ENCODE peak calls at places on chromosomes 13 and 19, in four cellular contexts. G is stomach, H is ovary, F is tibial nerve. A is an unnamed sample.

GRCh38 chr19:49949735-49950589 is 11.0 kb downstream of the SIGLEC11 start:
- DNase-seq in G (no peak), H (no peak), F (no peak), A (no peak)

GRCh38 chr19:10964903-10965302 is 4.1 kb downstream of the SMARCA4 start:
- DNase-seq in G (no peak), H (no peak), F (no peak), A (no peak)

GRCh38 chr13:21871302-21871862 is 200.5 kb downstream of the FGF9 start:
- DNase-seq in G (no peak), H (no peak), F (no peak), A (no peak)

GRCh38 chr13:94483970-94484369 is 4.5 kb upstream of the DCT start:
- DNase-seq in G (no peak), H (no peak), F (peak; percentile 47), A (no peak)

GRCh38 chr19:27974082-27974513 is 1238.9 kb downstream of the UQCRFS1 start:
- DNase-seq in G (peak; percentile 43), H (no peak), F (no peak), A (no peak)

GRCh38 chr13:55517312-55517711 is 1623.4 kb upstream of the PRR20A start:
- DNase-seq in G (no peak), H (no peak), F (no peak), A (no peak)

GRCh38 chr13:30193279-30194234 is 113.8 kb downstream of the KATNAL1 start:
- DNase-seq in G (no peak), H (no peak), F (no peak), A (no peak)

GRCh38 chr19:46812898-46813569 is 24.6 kb upstream of the SLC1A5 start:
- DNase-seq in G (peak; percentile 39), H (peak; percentile 35), F (no peak), A (no peak)

GRCh38 chr13:106475852-106476251 is 59.6 kb downstream of the EFNB2 start:
- DNase-seq in G (no peak), H (no peak), F (no peak), A (no peak)

GRCh38 chr13:91196958-91197357 is 150.5 kb upstream of the MIR17HG start:
- DNase-seq in G (no peak), H (no peak), F (no peak), A (no peak)

GRCh38 chr13:91017669-91018053 is 329.8 kb upstream of the MIR17HG start:
- DNase-seq in G (no peak), H (no peak), F (no peak), A (no peak)

GRCh38 chr19:34642241-34642640 is 34.7 kb downstream of the SCGB2B2 start:
- DNase-seq in G (no peak), H (no peak), F (no peak), A (no peak)

GRCh38 chr19:29084266-29084665 is 128.7 kb downstream of the UQCRFS1 start:
- DNase-seq in G (no peak), H (no peak), F (no peak), A (no peak)

GRCh38 chr13:51793570-51794273 is 10.2 kb downstream of the DHRS12 start:
- DNase-seq in G (no peak), H (no peak), F (no peak), A (no peak)

GRCh38 chr13:43132911-43133310 is 109.5 kb downstream of the DNAJC15 start:
- DNase-seq in G (no peak), H (no peak), F (no peak), A (no peak)

GRCh38 chr13:41411536-41411935 is 45.8 kb upstream of the RGCC start:
- DNase-seq in G (no peak), H (no peak), F (peak; percentile 17), A (no peak)

GRCh38 chr13:28268800-28269223 is 130.5 kb downstream of the PAN3 start:
- DNase-seq in G (no peak), H (no peak), F (no peak), A (no peak)

GRCh38 chr13:53242015-53242414 is 213.4 kb downstream of the OLFM4 start:
- DNase-seq in G (no peak), H (no peak), F (no peak), A (no peak)

GRCh38 chr19:15633122-15633521 is 7.6 kb upstream of the CYP4F3 start:
- DNase-seq in G (no peak), H (no peak), F (no peak), A (no peak)

GRCh38 chr19:51002542-51003311 is 1.3 kb upstream of the KLK8 start:
- DNase-seq in G (no peak), H (no peak), F (peak; percentile 9), A (no peak)

GRCh38 chr13:30829788-30830637 is 76.1 kb upstream of the MEDAG start:
- DNase-seq in G (no peak), H (no peak), F (no peak), A (no peak)

GRCh38 chr13:111337741-111338140 is 17.3 kb downstream of the TEX29 start:
- DNase-seq in G (no peak), H (no peak), F (no peak), A (no peak)

GRCh38 chr19:39474139-39474620 is 6.5 kb upstream of the TIMM50 start:
- DNase-seq in G (peak; percentile 52), H (peak; percentile 61), F (peak; percentile 46), A (peak; percentile 81)

GRCh38 chr13:86986448-86986847 is 684.7 kb upstream of the SLITRK5 start:
- DNase-seq in G (no peak), H (no peak), F (no peak), A (no peak)

GRCh38 chr13:83881917-83882625 is at the start of gene SLITRK1:
- DNase-seq in G (no peak), H (no peak), F (peak; percentile 44), A (no peak)

GRCh38 chr13:48266150-48266549 is 33.1 kb downstream of the ITM2B start:
- DNase-seq in G (no peak), H (no peak), F (no peak), A (no peak)

GRCh38 chr13:35789335-35790166 is 313.1 kb upstream of the MAB21L1 start:
- DNase-seq in G (no peak), H (no peak), F (no peak), A (no peak)

GRCh38 chr13:48486362-48486761 is 46.5 kb downstream of the RCBTB2 start:
- DNase-seq in G (no peak), H (no peak), F (no peak), A (no peak)

GRCh38 chr19:54208784-54209057 is 8.1 kb downstream of the RPS9 start:
- DNase-seq in G (no peak), H (no peak), F (no peak), A (no peak)
- H3K27ac ChIP-seq in G (peak overlapping the region; percentile 84), H (peak overlapping the region; percentile 82), F (peak overlapping the region; percentile 95), A (no peak overlapping the region)

GRCh38 chr13:112859128-112859816 is 109.7 kb upstream of the MCF2L start:
- DNase-seq in G (no peak), H (no peak), F (no peak), A (no peak)
- H3K36me3 ChIP-seq in G (peaks cover 18% of the 10 kb centered on the region), H (no peaks in the 10 kb centered on the region), F (peaks cover 90% of the 10 kb centered on the region), A (no peaks in the 10 kb centered on the region)

GRCh38 chr13:65932587-65933239 is 1297.4 kb downstream of the PCDH9 start:
- DNase-seq in G (no peak), H (no peak), F (no peak), A (no peak)

GRCh38 chr13:65932013-65932412 is 1298.1 kb downstream of the PCDH9 start:
- DNase-seq in G (no peak), H (no peak), F (no peak), A (no peak)

GRCh38 chr13:65929436-65929835 is 1300.7 kb downstream of the PCDH9 start:
- DNase-seq in G (no peak), H (no peak), F (no peak), A (no peak)

GRCh38 chr13:65921933-65922332 is 1308.2 kb downstream of the PCDH9 start:
- DNase-seq in G (no peak), H (no peak), F (no peak), A (no peak)

GRCh38 chr13:65926750-65927171 is 1303.4 kb downstream of the PCDH9 start:
- DNase-seq in G (peak; percentile 60), H (no peak), F (no peak), A (no peak)
- TF ChIP-seq CTCF in G (no peak), H (no peak), F (no peak), A (no peak)

GRCh38 chr13:114063545-114064515 is 68.6 kb downstream of the RASA3 start:
- DNase-seq in G (peak; percentile 68), H (peak; percentile 58), F (no peak), A (peak; percentile 38)
- H3K27ac ChIP-seq in G (peak overlapping the region; percentile 96), H (peak overlapping the region; percentile 89), F (peak overlapping the region; percentile 99), A (no peak overlapping the region)

GRCh38 chr19:45517238-45517637 is 10.0 kb downstream of the VASP start:
- DNase-seq in G (no peak), H (no peak), F (no peak), A (no peak)
- H3K36me3 ChIP-seq in G (peaks cover 42% of the 10 kb centered on the region), H (no peaks in the 10 kb centered on the region), F (peaks cover 61% of the 10 kb centered on the region), A (peaks cover 11% of the 10 kb centered on the region)

DNA sequence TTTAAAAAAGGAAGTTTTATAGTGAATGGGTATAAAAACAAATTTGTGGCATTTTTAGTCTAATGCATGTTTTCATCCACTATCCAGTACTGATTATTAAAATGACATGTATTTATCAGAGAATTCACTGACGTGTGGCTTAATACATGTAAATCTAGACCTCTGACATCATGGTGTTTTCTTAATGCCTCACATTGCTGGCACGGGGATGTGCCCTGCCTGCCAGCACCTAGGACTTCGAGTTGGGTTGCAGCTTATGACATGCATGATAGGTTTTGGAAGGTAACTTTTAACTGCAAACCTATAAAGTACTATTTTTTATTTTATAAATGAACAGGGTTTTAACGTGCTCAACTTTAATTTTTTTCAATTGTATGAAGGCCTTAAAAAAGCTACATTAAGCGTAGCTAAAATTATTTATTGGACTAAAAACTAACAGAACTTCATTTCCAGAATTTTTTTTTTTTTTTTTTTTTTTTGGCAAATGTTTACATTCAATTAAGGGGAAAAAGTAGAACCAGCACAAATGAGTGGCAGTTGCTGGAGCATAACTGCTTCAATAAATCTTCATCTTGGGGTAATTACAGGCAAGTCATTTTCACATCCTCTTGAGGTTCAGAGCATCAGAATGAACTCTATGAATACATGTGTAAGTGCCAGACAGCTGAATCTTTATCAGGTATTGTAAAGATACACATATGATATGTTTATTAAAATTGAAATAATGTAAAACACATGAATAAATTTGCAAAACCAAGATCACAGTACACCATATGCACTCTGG is 16.3 kb downstream of the METTL21C start:
- DNase-seq in G (no peak), H (no peak), F (no peak), A (no peak)
- TF ChIP-seq CTCF in G (no peak), H (no peak), F (no peak), A (no peak)

DNA sequence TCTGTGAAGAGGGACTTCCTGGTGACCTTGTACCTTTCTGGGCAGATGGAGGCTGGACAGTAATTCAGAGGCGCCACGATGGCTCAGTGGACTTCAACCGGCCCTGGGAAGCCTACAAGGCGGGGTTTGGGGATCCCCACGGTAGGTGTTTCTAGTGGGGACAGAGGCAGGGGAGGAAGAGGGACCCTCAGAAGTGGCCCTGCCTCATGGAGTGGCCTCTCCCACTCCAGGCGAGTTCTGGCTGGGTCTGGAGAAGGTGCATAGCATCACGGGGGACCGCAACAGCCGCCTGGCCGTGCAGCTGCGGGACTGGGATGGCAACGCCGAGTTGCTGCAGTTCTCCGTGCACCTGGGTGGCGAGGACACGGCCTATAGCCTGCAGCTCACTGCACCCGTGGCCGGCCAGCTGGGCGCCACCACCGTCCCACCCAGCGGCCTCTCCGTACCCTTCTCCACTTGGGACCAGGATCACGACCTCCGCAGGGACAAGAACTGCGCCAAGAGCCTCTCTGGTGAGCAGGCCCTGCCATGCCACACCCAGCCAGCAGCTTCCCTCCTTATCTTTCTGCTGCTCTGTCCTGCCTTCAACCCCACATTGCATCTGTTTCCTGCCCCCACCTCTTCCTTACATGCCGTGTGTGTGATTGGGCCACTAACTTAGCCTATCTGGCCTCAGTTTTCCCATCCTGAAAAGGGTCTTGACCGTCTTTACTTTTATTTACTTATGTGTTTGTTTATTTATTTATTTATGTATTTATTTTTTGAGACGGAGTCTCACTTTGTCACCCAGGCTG is 7.3 kb downstream of the ANGPTL4 start:
- DNase-seq in G (peak; percentile 55), H (no peak), F (no peak), A (no peak)
- H3K27ac ChIP-seq in G (peak overlapping the region; percentile 55), H (no peak overlapping the region), F (peak overlapping the region; percentile 93), A (no peak overlapping the region)

GRCh38 chr19:17778621-17779280 is 16.2 kb upstream of the B3GNT3 start:
- DNase-seq in G (no peak), H (no peak), F (no peak), A (no peak)
- H3K36me3 ChIP-seq in G (no peaks in the 10 kb centered on the region), H (no peaks in the 10 kb centered on the region), F (no peaks in the 10 kb centered on the region), A (peaks cover 26% of the 10 kb centered on the region)